ENCODE peak calls at places on chromosomes 5 and 9, in six cellular contexts. One of them, this sample, is unnamed.

GRCh38 chr5:92019376-92019990 is 636.4 kb upstream of the ARRDC3 start:
- DNase-seq in fibroblast of lung: peak; percentile 55
- DNase-seq in tibial nerve: no peak
- DNase-seq in suprapubic skin: no peak
- DNase-seq in brain microvascular endothelial cell: peak; percentile 24
- DNase-seq in ovary: no peak
- DNase-seq in this sample: no peak

GRCh38 chr5:143199161-143199560 is 204.3 kb downstream of the NR3C1 start:
- DNase-seq in fibroblast of lung: no peak
- DNase-seq in tibial nerve: no peak
- DNase-seq in suprapubic skin: no peak
- DNase-seq in brain microvascular endothelial cell: no peak
- DNase-seq in ovary: no peak
- DNase-seq in this sample: no peak

GRCh38 chr5:67115238-67115637 is 81.4 kb downstream of the CD180 start:
- DNase-seq in fibroblast of lung: no peak
- DNase-seq in tibial nerve: no peak
- DNase-seq in suprapubic skin: no peak
- DNase-seq in brain microvascular endothelial cell: no peak
- DNase-seq in ovary: no peak
- DNase-seq in this sample: no peak

GRCh38 chr5:107389130-107389553 is 281.6 kb downstream of the EFNA5 start:
- DNase-seq in fibroblast of lung: peak; percentile 86
- DNase-seq in tibial nerve: no peak
- DNase-seq in suprapubic skin: no peak
- DNase-seq in brain microvascular endothelial cell: peak; percentile 89
- DNase-seq in ovary: no peak
- DNase-seq in this sample: no peak

GRCh38 chr9:131490514-131490913 is 12.2 kb upstream of the POMT1 start:
- DNase-seq in fibroblast of lung: no peak
- DNase-seq in tibial nerve: no peak
- DNase-seq in suprapubic skin: no peak
- DNase-seq in brain microvascular endothelial cell: no peak
- DNase-seq in ovary: no peak
- DNase-seq in this sample: no peak

GRCh38 chr9:95189230-95190098 is 128.0 kb downstream of the FANCC start:
- DNase-seq in fibroblast of lung: peak; percentile 86
- DNase-seq in tibial nerve: no peak
- DNase-seq in suprapubic skin: no peak
- DNase-seq in brain microvascular endothelial cell: peak; percentile 85
- DNase-seq in ovary: peak; percentile 34
- DNase-seq in this sample: no peak

GRCh38 chr9:136474021-136474640 is 8.7 kb downstream of the SEC16A start:
- DNase-seq in fibroblast of lung: no peak
- DNase-seq in tibial nerve: no peak
- DNase-seq in suprapubic skin: no peak
- DNase-seq in brain microvascular endothelial cell: no peak
- DNase-seq in ovary: no peak
- DNase-seq in this sample: no peak

GRCh38 chr9:98916660-98917059 is 27.0 kb upstream of the COL15A1 start:
- DNase-seq in fibroblast of lung: peak; percentile 42
- DNase-seq in tibial nerve: no peak
- DNase-seq in suprapubic skin: no peak
- DNase-seq in brain microvascular endothelial cell: no peak
- DNase-seq in ovary: peak; percentile 79
- DNase-seq in this sample: peak; percentile 87

GRCh38 chr9:70111641-70112236 is 68.1 kb downstream of the MAMDC2 start:
- DNase-seq in fibroblast of lung: peak; percentile 13
- DNase-seq in tibial nerve: no peak
- DNase-seq in suprapubic skin: no peak
- DNase-seq in brain microvascular endothelial cell: no peak
- DNase-seq in ovary: no peak
- DNase-seq in this sample: peak; percentile 66

GRCh38 chr9:20477940-20478620 is 144.2 kb downstream of the MLLT3 start:
- DNase-seq in fibroblast of lung: peak; percentile 69
- DNase-seq in tibial nerve: no peak
- DNase-seq in suprapubic skin: no peak
- DNase-seq in brain microvascular endothelial cell: peak; percentile 28
- DNase-seq in ovary: no peak
- DNase-seq in this sample: no peak

GRCh38 chr9:127783111-127783621 is 2.7 kb upstream of the CDK9 start:
- DNase-seq in fibroblast of lung: no peak
- DNase-seq in tibial nerve: no peak
- DNase-seq in suprapubic skin: peak; percentile 89
- DNase-seq in brain microvascular endothelial cell: no peak
- DNase-seq in ovary: peak; percentile 58
- DNase-seq in this sample: no peak

GRCh38 chr5:16713386-16713928 is 96.7 kb upstream of the RETREG1 start:
- DNase-seq in fibroblast of lung: peak; percentile 69
- DNase-seq in tibial nerve: no peak
- DNase-seq in suprapubic skin: no peak
- DNase-seq in brain microvascular endothelial cell: peak; percentile 20
- DNase-seq in ovary: no peak
- DNase-seq in this sample: peak; percentile 75

GRCh38 chr9:96209407-96210031 is 92.5 kb downstream of the HSD17B3 start:
- DNase-seq in fibroblast of lung: peak; percentile 59
- DNase-seq in tibial nerve: no peak
- DNase-seq in suprapubic skin: no peak
- DNase-seq in brain microvascular endothelial cell: peak; percentile 15
- DNase-seq in ovary: peak; percentile 45
- DNase-seq in this sample: no peak

GRCh38 chr5:8912106-8912505 is 633.8 kb downstream of the SEMA5A start:
- DNase-seq in fibroblast of lung: peak; percentile 66
- DNase-seq in tibial nerve: no peak
- DNase-seq in suprapubic skin: no peak
- DNase-seq in brain microvascular endothelial cell: peak; percentile 72
- DNase-seq in ovary: no peak
- DNase-seq in this sample: no peak

GRCh38 chr5:9351535-9351934 is 194.3 kb downstream of the SEMA5A start:
- DNase-seq in fibroblast of lung: no peak
- DNase-seq in tibial nerve: no peak
- DNase-seq in suprapubic skin: no peak
- DNase-seq in brain microvascular endothelial cell: no peak
- DNase-seq in ovary: no peak
- DNase-seq in this sample: no peak

GRCh38 chr9:98778711-98779530 is 17.4 kb downstream of the ANKS6 start:
- DNase-seq in fibroblast of lung: no peak
- DNase-seq in tibial nerve: no peak
- DNase-seq in suprapubic skin: no peak
- DNase-seq in brain microvascular endothelial cell: no peak
- DNase-seq in ovary: no peak
- DNase-seq in this sample: no peak

GRCh38 chr9:136328622-136329041 is 1.3 kb downstream of the GPSM1 start:
- DNase-seq in fibroblast of lung: peak; percentile 55
- DNase-seq in tibial nerve: no peak
- DNase-seq in suprapubic skin: no peak
- DNase-seq in brain microvascular endothelial cell: peak; percentile 13
- DNase-seq in ovary: peak; percentile 55
- DNase-seq in this sample: no peak

GRCh38 chr5:72328172-72328571 is 8.0 kb downstream of the PTCD2 start:
- DNase-seq in fibroblast of lung: peak; percentile 75
- DNase-seq in tibial nerve: no peak
- DNase-seq in suprapubic skin: no peak
- DNase-seq in brain microvascular endothelial cell: no peak
- DNase-seq in ovary: no peak
- DNase-seq in this sample: no peak

GRCh38 chr9:114035221-114035844 is 42.8 kb downstream of the AMBP start:
- DNase-seq in fibroblast of lung: no peak
- DNase-seq in tibial nerve: no peak
- DNase-seq in suprapubic skin: peak; percentile 56
- DNase-seq in brain microvascular endothelial cell: no peak
- DNase-seq in ovary: peak; percentile 16
- DNase-seq in this sample: peak; percentile 19

GRCh38 chr5:139752506-139753350 is 42.9 kb upstream of the PSD2 start:
- DNase-seq in fibroblast of lung: peak; percentile 83
- DNase-seq in tibial nerve: no peak
- DNase-seq in suprapubic skin: no peak
- DNase-seq in brain microvascular endothelial cell: peak; percentile 43
- DNase-seq in ovary: no peak
- DNase-seq in this sample: no peak

GRCh38 chr9:32627394-32627954 is 8.0 kb downstream of the TAF1L start:
- DNase-seq in fibroblast of lung: peak; percentile 36
- DNase-seq in tibial nerve: no peak
- DNase-seq in suprapubic skin: no peak
- DNase-seq in brain microvascular endothelial cell: no peak
- DNase-seq in ovary: no peak
- DNase-seq in this sample: no peak

GRCh38 chr5:10632110-10632903 is 68.4 kb downstream of the ANKRD33B start:
- DNase-seq in fibroblast of lung: peak; percentile 54
- DNase-seq in tibial nerve: no peak
- DNase-seq in suprapubic skin: no peak
- DNase-seq in brain microvascular endothelial cell: peak; percentile 20
- DNase-seq in ovary: no peak
- DNase-seq in this sample: no peak

GRCh38 chr9:92312887-92313623 is 12.1 kb downstream of the NOL8 start:
- DNase-seq in fibroblast of lung: peak; percentile 34
- DNase-seq in tibial nerve: no peak
- DNase-seq in suprapubic skin: no peak
- DNase-seq in brain microvascular endothelial cell: no peak
- DNase-seq in ovary: no peak
- DNase-seq in this sample: no peak

GRCh38 chr5:153237671-153238332 is 252.7 kb upstream of the GRIA1 start:
- DNase-seq in fibroblast of lung: no peak
- DNase-seq in tibial nerve: no peak
- DNase-seq in suprapubic skin: no peak
- DNase-seq in brain microvascular endothelial cell: no peak
- DNase-seq in ovary: no peak
- DNase-seq in this sample: no peak

GRCh38 chr5:118007262-118007661 is 981.1 kb downstream of the DTWD2 start:
- DNase-seq in fibroblast of lung: no peak
- DNase-seq in tibial nerve: no peak
- DNase-seq in suprapubic skin: no peak
- DNase-seq in brain microvascular endothelial cell: no peak
- DNase-seq in ovary: no peak
- DNase-seq in this sample: no peak

GRCh38 chr9:21684831-21685362 is 117.5 kb upstream of the MTAP start:
- DNase-seq in fibroblast of lung: peak; percentile 100
- DNase-seq in tibial nerve: no peak
- DNase-seq in suprapubic skin: no peak
- DNase-seq in brain microvascular endothelial cell: peak; percentile 79
- DNase-seq in ovary: no peak
- DNase-seq in this sample: no peak

GRCh38 chr5:57724836-57725235 is 242.2 kb upstream of the ACTBL2 start:
- DNase-seq in fibroblast of lung: peak; percentile 76
- DNase-seq in tibial nerve: no peak
- DNase-seq in suprapubic skin: no peak
- DNase-seq in brain microvascular endothelial cell: peak; percentile 49
- DNase-seq in ovary: no peak
- DNase-seq in this sample: no peak

GRCh38 chr9:85900504-85901201 is 40.3 kb upstream of the NAA35 start:
- DNase-seq in fibroblast of lung: peak; percentile 15
- DNase-seq in tibial nerve: no peak
- DNase-seq in suprapubic skin: no peak
- DNase-seq in brain microvascular endothelial cell: peak; percentile 46
- DNase-seq in ovary: no peak
- DNase-seq in this sample: peak; percentile 89

GRCh38 chr9:124004608-124005007 is 7.0 kb upstream of the LHX2 start:
- DNase-seq in fibroblast of lung: no peak
- DNase-seq in tibial nerve: no peak
- DNase-seq in suprapubic skin: no peak
- DNase-seq in brain microvascular endothelial cell: no peak
- DNase-seq in ovary: no peak
- DNase-seq in this sample: no peak

GRCh38 chr9:112041536-112042243 is 133.4 kb downstream of the SUSD1 start:
- DNase-seq in fibroblast of lung: peak; percentile 100
- DNase-seq in tibial nerve: no peak
- DNase-seq in suprapubic skin: no peak
- DNase-seq in brain microvascular endothelial cell: peak; percentile 100
- DNase-seq in ovary: no peak
- DNase-seq in this sample: peak; percentile 92
- H3K27ac ChIP-seq in fibroblast of lung: peak overlapping the region; percentile 96
- H3K27ac ChIP-seq in tibial nerve: no peak overlapping the region
- H3K27ac ChIP-seq in suprapubic skin: no peak overlapping the region
- H3K27ac ChIP-seq in brain microvascular endothelial cell: peak overlapping the region; percentile 94
- H3K27ac ChIP-seq in ovary: no peak overlapping the region
- H3K27ac ChIP-seq in this sample: no peak overlapping the region

GRCh38 chr5:1488882-1489680 is 34.7 kb downstream of the LPCAT1 start:
- DNase-seq in fibroblast of lung: peak; percentile 71
- DNase-seq in tibial nerve: no peak
- DNase-seq in suprapubic skin: no peak
- DNase-seq in brain microvascular endothelial cell: peak; percentile 77
- DNase-seq in ovary: no peak
- DNase-seq in this sample: no peak
- H3K27ac ChIP-seq in fibroblast of lung: peak overlapping the region; percentile 71
- H3K27ac ChIP-seq in tibial nerve: peak overlapping the region; percentile 45
- H3K27ac ChIP-seq in suprapubic skin: no peak overlapping the region
- H3K27ac ChIP-seq in brain microvascular endothelial cell: peak overlapping the region; percentile 50
- H3K27ac ChIP-seq in ovary: no peak overlapping the region
- H3K27ac ChIP-seq in this sample: no peak overlapping the region

DNA sequence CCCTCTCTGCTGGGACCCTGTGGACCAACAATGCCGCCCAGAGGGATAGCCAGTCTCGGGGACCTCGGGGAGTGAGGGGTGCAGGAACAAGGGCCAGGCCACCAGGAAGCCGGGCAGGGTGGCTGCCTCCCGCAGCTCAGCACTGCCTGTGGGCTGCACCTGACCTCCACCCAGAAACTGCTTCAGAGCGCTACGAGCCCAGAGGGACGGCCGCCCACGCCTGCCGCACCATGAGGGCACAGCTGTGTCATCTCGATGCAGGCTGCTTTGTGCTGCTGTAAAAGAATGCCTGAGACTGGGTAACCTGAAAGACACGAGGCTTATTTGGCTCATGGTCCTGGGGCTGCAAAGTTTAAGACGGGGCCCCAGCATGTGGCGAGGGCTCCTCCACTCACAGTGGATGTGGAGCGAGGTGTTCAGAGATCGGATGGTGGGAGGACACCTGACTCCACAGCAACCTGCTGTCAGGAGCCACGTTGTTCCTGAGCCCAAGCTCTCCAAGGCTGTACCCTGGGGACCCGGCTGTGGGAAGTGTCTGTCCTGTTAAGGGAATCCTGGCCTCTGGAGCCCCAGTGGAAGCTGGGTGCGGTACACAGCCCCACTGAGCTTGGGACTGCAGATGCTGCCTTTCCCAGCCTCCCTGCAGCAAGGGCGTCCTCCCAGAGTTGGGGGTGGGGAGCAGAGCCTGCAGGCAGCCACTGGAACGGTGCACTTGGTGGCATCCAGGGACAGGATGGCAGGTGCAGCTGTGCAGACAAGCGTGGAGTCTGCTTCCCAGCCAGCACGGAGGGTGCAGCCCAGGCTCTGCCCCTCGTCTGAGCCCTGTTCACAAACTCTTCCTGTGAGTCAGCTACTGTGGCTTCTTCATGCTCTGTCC is 11.8 kb upstream of the ZDHHC11 start:
- DNase-seq in fibroblast of lung: peak; percentile 8
- DNase-seq in tibial nerve: no peak
- DNase-seq in suprapubic skin: no peak
- DNase-seq in brain microvascular endothelial cell: no peak
- DNase-seq in ovary: no peak
- DNase-seq in this sample: no peak
- H3K27ac ChIP-seq in fibroblast of lung: no peak overlapping the region
- H3K27ac ChIP-seq in tibial nerve: no peak overlapping the region
- H3K27ac ChIP-seq in suprapubic skin: no peak overlapping the region
- H3K27ac ChIP-seq in brain microvascular endothelial cell: no peak overlapping the region
- H3K27ac ChIP-seq in ovary: no peak overlapping the region
- H3K27ac ChIP-seq in this sample: no peak overlapping the region

DNA sequence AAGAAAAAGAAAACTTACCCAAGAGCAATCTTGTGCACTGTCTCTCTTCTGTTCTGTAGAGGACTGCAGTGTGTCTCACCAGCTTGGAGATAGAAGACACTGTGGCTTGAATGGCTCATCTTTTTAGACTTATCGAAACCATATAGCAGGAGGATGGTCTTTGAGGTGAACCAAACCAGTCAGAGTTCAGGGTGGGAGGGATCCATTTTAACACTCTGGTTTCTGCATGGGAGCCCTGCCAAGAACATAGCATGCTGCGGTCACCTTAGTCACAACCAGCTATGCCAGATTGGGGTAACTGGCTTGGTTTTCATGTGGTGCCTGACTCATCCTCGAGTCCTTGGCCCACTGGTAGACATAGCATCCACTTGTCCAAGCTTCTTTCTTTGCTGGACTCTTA is 135.1 kb downstream of the PAPPA start:
- DNase-seq in fibroblast of lung: peak; percentile 98
- DNase-seq in tibial nerve: no peak
- DNase-seq in suprapubic skin: no peak
- DNase-seq in brain microvascular endothelial cell: peak; percentile 99
- DNase-seq in ovary: no peak
- DNase-seq in this sample: no peak
- H3K27ac ChIP-seq in fibroblast of lung: no peak overlapping the region
- H3K27ac ChIP-seq in tibial nerve: no peak overlapping the region
- H3K27ac ChIP-seq in suprapubic skin: no peak overlapping the region
- H3K27ac ChIP-seq in brain microvascular endothelial cell: peak overlapping the region; percentile 63
- H3K27ac ChIP-seq in ovary: no peak overlapping the region
- H3K27ac ChIP-seq in this sample: no peak overlapping the region

This sample was measured in endodermal cell.